ENCODE peak calls at places on chromosomes 16 and 17, in seven cellular contexts. Y is SK-N-SH, U is GM23248, N is GM23338, B is OCI-LY7, I is PC-3, E is HCT116. A is an unnamed sample. For H3K4me1, the result is how much of the 10 kb centered on the place peaks cover.

GRCh38 chr17:68033636-68034451 is 1.7 kb upstream of the KPNA2 start:
- DNase-seq in B (peak), Y (peak), U (peak), I (peak), E (peak), N (peak), A (peak)

GRCh38 chr17:76276461-76277299 is 11.5 kb downstream of the UBALD2 start:
- DNase-seq in E (no peak), I (peak), Y (peak), B (no peak), U (peak), N (no peak), A (no peak)

GRCh38 chr16:87391324-87391949 is 699 bp upstream of the MAP1LC3B start:
- DNase-seq in N (peak), U (peak), Y (no peak), E (no peak), B (peak), I (no peak), A (peak)

GRCh38 chr16:69851491-69852240 is 89.5 kb downstream of the WWP2 start:
- DNase-seq in N (no peak), B (no peak), Y (no peak), U (peak), E (no peak), I (no peak), A (no peak)

GRCh38 chr16:53059672-53060071 is 4.9 kb downstream of the CHD9 start:
- DNase-seq in E (no peak), Y (no peak), N (no peak), I (no peak), B (no peak), U (no peak), A (no peak)

GRCh38 chr17:76948726-76949342 is 80.6 kb downstream of the MGAT5B start:
- DNase-seq in Y (no peak), E (no peak), N (no peak), I (no peak), U (no peak), B (no peak), A (no peak)

GRCh38 chr17:83183150-83183820 is 103.9 kb downstream of the METRNL start:
- DNase-seq in U (no peak), I (no peak), E (no peak), Y (no peak), N (no peak), B (no peak), A (no peak)

GRCh38 chr17:78917451-78918307 is 7.5 kb downstream of the TIMP2 start:
- DNase-seq in I (no peak), B (no peak), Y (no peak), N (no peak), U (no peak), E (no peak), A (no peak)

GRCh38 chr16:5176505-5176904 is 78.9 kb upstream of the EEF2KMT start:
- DNase-seq in E (no peak), N (peak), Y (no peak), I (no peak), U (no peak), B (no peak), A (peak)

GRCh38 chr17:81825841-81826471 is 7.1 kb downstream of the MCRIP1 start:
- DNase-seq in U (no peak), I (no peak), N (peak), Y (no peak), B (no peak), E (no peak), A (no peak)

GRCh38 chr16:48113471-48113870 is 42.3 kb downstream of the ABCC12 start:
- DNase-seq in I (peak), B (no peak), Y (peak), U (no peak), E (no peak), N (peak), A (peak)

GRCh38 chr16:23408242-23409201 is 44.5 kb downstream of the COG7 start:
- DNase-seq in I (peak), B (no peak), N (peak), U (peak), E (no peak), Y (peak), A (peak)
- TF ChIP-seq EZH2phosphoT487 in I (no peak), B (no peak), N (no peak), U (no peak), E (no peak), Y (no peak), A (no peak)

DNA sequence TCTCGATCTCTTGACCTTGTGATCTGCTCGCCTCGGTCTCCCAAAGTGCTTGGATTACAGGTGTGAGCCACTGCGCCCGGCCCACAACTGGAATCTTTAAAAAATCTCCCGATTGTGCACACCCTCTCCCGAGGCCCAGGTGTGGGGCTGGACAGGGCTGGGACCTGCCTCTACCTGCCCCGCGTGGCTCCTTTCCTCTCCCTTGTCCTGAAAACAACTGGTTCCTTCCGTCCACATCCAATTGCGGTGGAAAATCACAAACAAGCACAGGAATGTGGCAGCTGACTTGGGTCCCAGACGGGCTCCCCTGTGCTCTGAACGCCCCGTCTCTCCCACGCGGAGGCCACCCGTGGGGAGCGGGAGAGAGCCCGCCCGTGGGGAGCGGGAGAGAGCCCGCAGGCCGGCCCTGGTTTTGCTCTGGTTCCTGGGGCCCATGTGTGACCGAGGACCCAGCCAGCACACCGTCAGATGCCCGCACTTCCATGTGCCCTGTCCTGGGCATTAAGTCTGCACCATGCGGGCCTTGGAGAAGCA is 3.0 kb upstream of the TMEM204 start:
- DNase-seq in U (no peak), I (no peak), E (no peak), N (no peak), B (no peak), Y (no peak), A (no peak)
- H3K4me1 ChIP-seq in U (under half), I (under half), E (under half), N (under half), B (under half), Y (under half), A (under half)

GRCh38 chr17:20063665-20064648 is 54.8 kb downstream of the SPECC1 start:
- DNase-seq in Y (no peak), N (peak), E (peak), I (peak), U (peak), B (no peak), A (no peak)
- TF ChIP-seq EZH2phosphoT487 in Y (no peak), N (no peak), E (no peak), I (no peak), U (no peak), B (no peak), A (no peak)

GRCh38 chr16:66376577-66377326 is 10.3 kb downstream of the CDH5 start:
- DNase-seq in U (no peak), I (peak), E (no peak), N (no peak), B (no peak), Y (no peak), A (no peak)

GRCh38 chr16:66373667-66374066 is 7.2 kb downstream of the CDH5 start:
- DNase-seq in N (no peak), E (no peak), Y (no peak), I (no peak), U (no peak), B (no peak), A (no peak)

GRCh38 chr16:66376114-66376513 is 9.6 kb downstream of the CDH5 start:
- DNase-seq in E (no peak), Y (no peak), U (no peak), N (no peak), B (no peak), I (no peak), A (no peak)

GRCh38 chr16:66374176-66374575 is 7.7 kb downstream of the CDH5 start:
- DNase-seq in Y (no peak), B (no peak), N (no peak), I (no peak), U (no peak), E (no peak), A (peak)

GRCh38 chr16:66375451-66375850 is 9.0 kb downstream of the CDH5 start:
- DNase-seq in B (no peak), I (no peak), U (peak), Y (no peak), E (no peak), N (no peak), A (no peak)
- H3K4me1 ChIP-seq in B (under half), I (under half), U (under half), Y (under half), E (under half), N (under half), A (under half)

GRCh38 chr16:86065711-86066110 is 166.7 kb downstream of the IRF8 start:
- DNase-seq in N (no peak), E (no peak), Y (no peak), U (no peak), B (no peak), I (no peak), A (no peak)

GRCh38 chr16:86068722-86069121 is 169.8 kb downstream of the IRF8 start:
- DNase-seq in E (no peak), N (no peak), I (no peak), Y (no peak), U (no peak), B (no peak), A (no peak)

GRCh38 chr16:86066755-86067154 is 167.8 kb downstream of the IRF8 start:
- DNase-seq in Y (no peak), U (no peak), B (no peak), N (no peak), E (no peak), I (no peak), A (no peak)

GRCh38 chr16:86067936-86068335 is 169.0 kb downstream of the IRF8 start:
- DNase-seq in B (no peak), E (no peak), N (no peak), I (no peak), U (no peak), Y (no peak), A (no peak)

GRCh38 chr16:86067516-86067915 is 168.6 kb downstream of the IRF8 start:
- DNase-seq in E (no peak), N (no peak), U (no peak), B (no peak), I (no peak), Y (no peak), A (no peak)
- TF ChIP-seq EZH2phosphoT487 in E (no peak), N (no peak), U (no peak), B (no peak), I (no peak), Y (no peak), A (no peak)

GRCh38 chr17:72603346-72604242 is 482.8 kb downstream of the SOX9 start:
- DNase-seq in Y (no peak), B (no peak), E (no peak), I (no peak), N (no peak), U (peak), A (no peak)

GRCh38 chr17:72598705-72599104 is 477.9 kb downstream of the SOX9 start:
- DNase-seq in I (no peak), N (no peak), B (no peak), E (no peak), Y (no peak), U (peak), A (no peak)

GRCh38 chr17:72602517-72603345 is 481.9 kb downstream of the SOX9 start:
- DNase-seq in N (peak), Y (no peak), B (peak), E (peak), I (peak), U (peak), A (peak)

GRCh38 chr17:72599891-72600290 is 479.1 kb downstream of the SOX9 start:
- DNase-seq in U (no peak), I (no peak), N (no peak), B (no peak), Y (no peak), E (no peak), A (no peak)

DNA sequence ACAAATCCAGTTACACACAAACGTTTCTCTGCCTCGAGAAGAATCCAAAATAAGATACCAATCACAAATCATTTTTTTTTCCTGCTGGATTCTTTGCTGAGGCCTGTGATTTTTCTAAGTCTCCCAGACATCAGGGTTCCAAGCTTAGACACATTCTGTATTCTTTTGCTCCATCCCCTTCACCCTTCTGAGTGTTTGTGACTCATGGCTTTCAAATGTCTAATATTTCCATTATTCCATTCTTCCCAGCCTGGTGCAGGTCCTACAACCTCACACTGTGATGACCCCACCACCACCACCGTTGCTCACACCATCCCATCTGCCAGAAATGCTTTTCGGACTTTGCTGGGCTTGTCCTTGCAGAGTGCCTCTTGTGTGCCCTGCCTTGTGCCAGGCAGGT is 480.1 kb downstream of the SOX9 start:
- DNase-seq in E (no peak), B (no peak), I (peak), U (peak), N (no peak), Y (no peak), A (no peak)
- H3K4me1 ChIP-seq in E (under half), B (under half), I (under half), U (under half), N (under half), Y (under half), A (under half)

GRCh38 chr17:48644910-48645557 is 18.9 kb upstream of the HOXB9 start:
- DNase-seq in I (no peak), B (no peak), U (no peak), Y (peak), N (peak), E (no peak), A (peak)

GRCh38 chr17:48645639-48646182 is 19.6 kb upstream of the HOXB9 start:
- DNase-seq in N (no peak), E (no peak), U (no peak), Y (peak), B (no peak), I (no peak), A (no peak)

GRCh38 chr17:48642843-48643696 is 16.9 kb upstream of the HOXB9 start:
- DNase-seq in B (no peak), Y (no peak), E (no peak), U (no peak), I (no peak), N (peak), A (no peak)

GRCh38 chr17:48643697-48644012 is 17.5 kb upstream of the HOXB9 start:
- DNase-seq in U (no peak), B (no peak), E (no peak), I (no peak), Y (no peak), N (no peak), A (no peak)

DNA sequence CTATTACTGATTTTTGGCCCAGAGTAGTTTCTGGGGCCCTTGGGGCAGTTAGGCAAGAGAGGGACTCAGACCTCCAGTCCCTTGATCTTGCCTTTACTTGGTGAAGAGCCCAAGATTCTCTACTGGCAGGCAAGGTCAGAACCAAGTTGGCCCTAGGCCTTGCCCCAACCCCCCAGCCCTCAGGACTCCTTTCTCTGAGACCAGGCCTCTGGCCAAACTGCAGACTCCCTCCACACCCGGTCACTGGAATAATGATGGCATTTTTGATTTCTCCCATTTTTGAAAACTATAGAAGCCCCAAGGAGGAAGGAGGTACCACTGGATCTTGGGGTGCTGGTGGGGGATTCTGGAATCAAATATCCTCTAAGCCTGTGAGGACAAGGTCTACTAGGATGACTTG is 18.0 kb upstream of the HOXB9 start:
- DNase-seq in Y (peak), U (no peak), B (no peak), N (no peak), E (no peak), I (no peak), A (no peak)
- TF ChIP-seq EZH2phosphoT487 in Y (no peak), U (no peak), B (no peak), N (no peak), E (no peak), I (no peak), A (no peak)

A was measured in neural progenitor cell.